ENCODE peak calls at places on chromosomes 3 and 15, in four cellular contexts. B is H9, X is A549, J is left ventricle myocardium inferior. T is an unnamed sample. For H3K4me1, the result is how much of the 10 kb centered on the place peaks cover.

GRCh38 chr3:49680493-49681231 is 6.5 kb downstream of the APEH start:
- DNase-seq in B (no peak), X (no peak), J (no peak), T (no peak)

GRCh38 chr3:4750306-4751056 is 228.8 kb upstream of the BHLHE40 start:
- DNase-seq in B (no peak), X (no peak), J (no peak), T (no peak)

GRCh38 chr3:150225986-150226385 is 182.1 kb upstream of the TSC22D2 start:
- DNase-seq in B (no peak), X (no peak), J (peak), T (no peak)

GRCh38 chr15:86061581-86061980 is 18.1 kb upstream of the AGBL1 start:
- DNase-seq in B (no peak), X (no peak), J (no peak), T (no peak)

GRCh38 chr3:171245796-171246453 is 214.3 kb downstream of the TNIK start:
- DNase-seq in B (no peak), X (no peak), J (no peak), T (no peak)

GRCh38 chr3:108552267-108553159 is 36.7 kb downstream of the CIP2A start:
- DNase-seq in B (no peak), X (peak), J (no peak), T (no peak)

GRCh38 chr3:184716652-184717607 is 5.1 kb upstream of the MAGEF1 start:
- DNase-seq in B (peak), X (no peak), J (no peak), T (no peak)

GRCh38 chr3:188595890-188596376 is 442.0 kb downstream of the LPP start:
- DNase-seq in B (no peak), X (no peak), J (no peak), T (no peak)

GRCh38 chr3:107753494-107753893 is 230.7 kb downstream of the BBX start:
- DNase-seq in B (peak), X (peak), J (no peak), T (no peak)

GRCh38 chr3:177145402-177145801 is 51.9 kb downstream of the TBL1XR1 start:
- DNase-seq in B (no peak), X (no peak), J (no peak), T (no peak)

GRCh38 chr3:174325834-174326705 is 533.1 kb upstream of the NAALADL2 start:
- DNase-seq in B (no peak), X (no peak), J (no peak), T (no peak)

GRCh38 chr3:47857151-47857550 is 54.2 kb downstream of the DHX30 start:
- DNase-seq in B (no peak), X (no peak), J (no peak), T (no peak)

GRCh38 chr3:38018296-38019266 is 10.9 kb downstream of the PLCD1 start:
- DNase-seq in B (no peak), X (no peak), J (no peak), T (peak)

DNA sequence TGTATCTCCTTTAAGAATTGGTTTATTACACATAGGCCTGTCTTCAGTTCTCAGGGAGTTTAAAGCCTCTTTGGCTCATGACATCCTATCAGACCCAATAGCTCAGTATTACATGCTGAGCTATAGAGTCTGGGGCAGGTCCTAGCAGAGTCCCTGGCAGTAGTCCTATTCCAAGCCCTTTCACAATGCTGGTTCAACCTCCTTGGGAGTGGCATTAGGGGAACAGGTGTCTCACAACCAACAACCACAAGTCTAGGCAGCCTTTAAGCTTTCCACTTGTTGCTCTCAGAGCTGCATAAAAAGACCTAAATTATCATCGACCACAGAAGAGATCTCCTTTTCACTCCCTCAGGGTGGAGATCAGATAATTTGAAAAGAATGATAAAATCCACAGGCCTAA is 22.8 kb upstream of the C2CD4B start:
- DNase-seq in B (no peak), X (no peak), J (no peak), T (no peak)
- H3K4me1 ChIP-seq in B (under half), X (under half), J (under half), T (under half)

GRCh38 chr3:191051037-191051436 is 148.0 kb upstream of the OSTN start:
- DNase-seq in B (no peak), X (peak), J (no peak), T (no peak)
- TF ChIP-seq CTCF in B (peak), X (peak), J (peak), T (peak)

DNA sequence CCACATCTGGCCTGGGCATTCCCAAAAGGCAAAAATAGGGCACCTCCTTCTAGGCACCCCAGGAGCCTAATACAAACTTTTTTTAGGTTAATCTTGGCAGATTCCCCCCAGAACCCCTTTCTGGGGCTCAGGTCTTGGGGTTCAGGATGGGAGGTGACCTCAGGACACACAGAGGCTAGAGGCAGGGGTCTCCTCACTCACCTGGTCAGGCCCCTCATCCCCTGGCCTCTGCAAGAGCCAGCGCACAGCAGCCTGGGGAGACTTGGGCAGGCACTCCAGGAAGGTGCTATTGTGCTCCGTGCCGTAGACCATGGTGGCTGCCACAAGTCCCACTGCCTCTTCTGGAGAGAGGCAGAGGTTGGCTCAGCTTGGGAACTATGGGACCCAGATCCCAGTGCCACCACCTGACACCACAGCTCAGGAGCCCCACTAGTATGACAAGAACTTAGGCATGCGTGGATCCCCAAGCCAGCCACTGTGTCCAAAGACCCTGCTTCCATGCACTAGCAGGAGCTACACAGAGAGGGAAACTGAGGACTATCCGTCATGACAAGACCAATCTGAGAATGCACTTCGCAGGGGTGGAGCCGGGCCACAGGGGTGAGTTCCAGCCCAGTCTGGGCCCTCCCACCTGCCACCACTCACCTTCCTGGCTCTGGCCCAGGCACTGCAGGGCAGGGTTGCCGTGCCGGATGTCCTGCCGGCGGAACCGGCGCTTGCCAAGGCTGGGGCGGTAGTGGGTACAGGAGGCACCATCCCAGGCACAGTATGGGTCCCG is 7.4 kb downstream of the SEMA3G start:
- DNase-seq in B (no peak), X (no peak), J (no peak), T (no peak)
- H3K4me1 ChIP-seq in B (under half), X (under half), J (half or more), T (under half)

GRCh38 chr3:53195066-53195450 is 34.0 kb downstream of the PRKCD start:
- DNase-seq in B (no peak), X (no peak), J (no peak), T (no peak)

GRCh38 chr3:53198996-53199395 is 38.0 kb downstream of the PRKCD start:
- DNase-seq in B (no peak), X (no peak), J (no peak), T (no peak)

GRCh38 chr3:53198256-53198977 is 37.4 kb downstream of the PRKCD start:
- DNase-seq in B (peak), X (no peak), J (no peak), T (no peak)

GRCh38 chr3:53195602-53196574 is 34.9 kb downstream of the PRKCD start:
- DNase-seq in B (peak), X (peak), J (peak), T (no peak)

DNA sequence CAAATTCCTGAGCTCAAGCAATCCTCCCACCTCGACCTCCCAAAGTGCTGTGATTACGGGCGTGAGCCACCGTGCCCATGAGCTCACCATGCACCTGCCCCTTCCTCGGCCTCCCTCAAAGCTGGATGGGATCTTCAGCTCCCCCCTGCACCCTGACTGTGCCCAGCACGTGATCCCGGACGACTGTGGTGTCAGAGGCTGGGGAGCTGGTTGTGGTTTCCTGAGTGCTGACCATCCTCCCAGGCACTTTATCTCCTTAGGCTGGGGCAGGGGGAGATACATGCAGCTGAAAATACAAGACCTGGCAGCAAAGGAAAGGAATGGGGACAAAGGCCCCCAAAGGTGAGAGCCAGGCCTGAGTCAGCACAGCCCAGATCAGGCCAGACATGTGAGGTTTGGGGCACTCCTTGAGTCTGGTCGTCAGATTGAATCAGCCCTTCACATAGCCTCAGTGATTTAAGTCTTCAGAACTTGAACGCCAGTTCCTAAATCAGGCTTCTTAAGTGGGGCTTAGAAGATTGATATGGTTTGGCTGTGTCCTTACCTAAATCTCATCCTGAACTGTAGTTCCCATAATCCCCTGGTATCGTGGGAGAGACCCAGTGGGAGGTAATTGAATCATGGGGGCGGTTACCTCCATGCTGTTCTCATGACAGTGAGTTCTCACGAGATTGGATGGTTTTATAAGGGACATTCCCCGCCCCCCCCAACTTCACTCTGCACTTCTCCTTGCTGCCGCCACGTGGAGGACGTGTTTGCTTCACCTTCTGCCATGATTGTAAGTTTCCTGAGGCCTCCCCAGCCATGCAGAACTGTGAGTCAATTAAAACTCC is 35.8 kb downstream of the PRKCD start:
- DNase-seq in B (peak), X (peak), J (no peak), T (no peak)
- TF ChIP-seq CTCF in B (no peak), X (no peak), J (no peak), T (no peak)

GRCh38 chr15:99435138-99435695 is 130.6 kb upstream of the MEF2A start:
- DNase-seq in B (no peak), X (no peak), J (no peak), T (peak)
- H3K4me1 ChIP-seq in B (under half), X (under half), J (half or more), T (under half)

GRCh38 chr3:13637311-13637891 is 88.5 kb downstream of the FBLN2 start:
- DNase-seq in B (no peak), X (no peak), J (no peak), T (no peak)
- TF ChIP-seq CTCF in B (no peak), X (no peak), J (no peak), T (no peak)

DNA sequence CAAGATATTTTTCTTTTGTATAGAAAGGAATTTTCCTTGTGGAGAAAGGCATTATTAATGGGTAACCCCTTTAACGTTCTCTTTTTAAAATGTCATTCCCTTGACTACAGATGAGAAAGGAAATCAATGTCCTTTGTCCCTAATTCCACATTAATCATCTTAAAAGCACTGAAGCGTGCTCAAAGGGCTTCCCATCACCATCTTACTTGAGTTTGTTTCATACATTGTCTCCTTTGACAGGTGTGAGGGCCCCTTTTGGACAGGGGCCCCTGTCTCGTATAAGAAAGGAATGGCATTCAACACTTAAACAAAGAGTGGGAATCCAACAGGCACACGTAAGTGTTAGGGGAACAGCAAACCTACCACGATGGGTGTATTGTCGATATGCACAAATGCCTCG is 5.0 kb downstream of the SSUH2 start:
- DNase-seq in B (no peak), X (no peak), J (no peak), T (no peak)
- H3K4me1 ChIP-seq in B (under half), X (under half), J (under half), T (under half)

GRCh38 chr3:33798418-33799201 is at the start of gene PDCD6IP:
- DNase-seq in B (peak), X (peak), J (peak), T (peak)
- TF ChIP-seq CTCF in B (no peak), X (no peak), J (peak), T (no peak)

T was measured in RWPE2.